ENCODE peak calls at places on chromosomes 4 and X, in seven cellular contexts. A, R, O, K, N, C and W are unnamed samples.

GRCh38 chr4:173486714-173487392 is 43.2 kb downstream of the HAND2 start:
- DNase-seq in A (no peak), R (no peak), O (no peak), K (peak; percentile 41), N (no peak), C (no peak), W (no peak)

GRCh38 chr4:78439328-78439727 is 112.2 kb upstream of the ANXA3 start:
- DNase-seq in A (no peak), R (no peak), O (no peak), K (no peak), N (no peak), C (no peak), W (no peak)

GRCh38 chr4:182307746-182308145 is 64.5 kb downstream of the TENM3 start:
- DNase-seq in A (no peak), R (no peak), O (no peak), K (peak; percentile 11), N (no peak), C (no peak), W (no peak)

GRCh38 chr4:168600796-168601583 is 104.1 kb downstream of the PALLD start:
- DNase-seq in A (no peak), R (no peak), O (no peak), K (no peak), N (no peak), C (no peak), W (no peak)

GRCh38 chr4:67087897-67088296 is 457.4 kb downstream of the CENPC start:
- DNase-seq in A (no peak), R (peak; percentile 17), O (peak; percentile 15), K (peak; percentile 7), N (peak; percentile 54), C (peak; percentile 59), W (no peak)

GRCh38 chrX:72120798-72121197 is 10.9 kb downstream of the RTL5 start:
- DNase-seq in A (no peak), R (no peak), O (no peak), K (peak; percentile 87), N (no peak), C (no peak), W (no peak)

GRCh38 chrX:46459603-46460002 is 85.6 kb downstream of the ZNF674 start:
- DNase-seq in A (no peak), R (no peak), O (no peak), K (no peak), N (no peak), C (no peak), W (no peak)

GRCh38 chrX:150365051-150365952 is 2.2 kb downstream of the MAMLD1 start:
- DNase-seq in A (no peak), R (peak; percentile 75), O (peak; percentile 49), K (peak; percentile 63), N (peak; percentile 46), C (peak; percentile 80), W (peak; percentile 82)

GRCh38 chr4:95181446-95182306 is 367.1 kb downstream of the UNC5C start:
- DNase-seq in A (no peak), R (no peak), O (no peak), K (no peak), N (no peak), C (no peak), W (no peak)

GRCh38 chr4:76447326-76447954 is 12.4 kb downstream of the SHROOM3 start:
- DNase-seq in A (no peak), R (no peak), O (no peak), K (no peak), N (no peak), C (no peak), W (no peak)

GRCh38 chr4:6183740-6184139 is 16.6 kb downstream of the JAKMIP1 start:
- DNase-seq in A (no peak), R (no peak), O (no peak), K (no peak), N (peak; percentile 94), C (no peak), W (no peak)

GRCh38 chr4:121139533-121140222 is 24.4 kb downstream of the TNIP3 start:
- DNase-seq in A (no peak), R (no peak), O (no peak), K (no peak), N (peak; percentile 82), C (no peak), W (no peak)